ENCODE peak calls at places on chromosomes 13 and 19, in nine cellular contexts. Y, W, D, Z, S, X, L, R and C are unnamed samples.

GRCh38 chr19:16199275-16199932 is 1.7 kb downstream of the AP1M1 start:
- DNase-seq in Y (no peak), W (no peak), D (no peak), Z (no peak), S (no peak), X (no peak), L (no peak), R (no peak), C (no peak)

GRCh38 chr13:46571189-46571901 is 18.4 kb downstream of the LRCH1 start:
- DNase-seq in Y (no peak), W (no peak), D (peak; percentile 56), Z (no peak), S (no peak), X (no peak), L (peak; percentile 83), R (peak; percentile 29), C (no peak)

GRCh38 chr13:75050419-75051066 is 431.4 kb downstream of the TBC1D4 start:
- DNase-seq in Y (no peak), W (no peak), D (peak; percentile 41), Z (no peak), S (no peak), X (no peak), L (peak; percentile 86), R (peak; percentile 30), C (no peak)

GRCh38 chr19:3243851-3244700 is 19.6 kb downstream of the CELF5 start:
- DNase-seq in Y (peak; percentile 47), W (no peak), D (peak; percentile 68), Z (peak; percentile 37), S (peak; percentile 26), X (peak; percentile 15), L (peak; percentile 51), R (peak; percentile 68), C (no peak)

GRCh38 chr13:96527497-96527896 is 437.6 kb downstream of the HS6ST3 start:
- DNase-seq in Y (no peak), W (no peak), D (no peak), Z (no peak), S (no peak), X (no peak), L (no peak), R (peak; percentile 62), C (no peak)

GRCh38 chr19:35031072-35031881 is 1.0 kb downstream of the SCN1B start:
- DNase-seq in Y (peak; percentile 53), W (no peak), D (peak; percentile 42), Z (no peak), S (peak; percentile 78), X (no peak), L (peak; percentile 32), R (peak; percentile 89), C (peak; percentile 49)

GRCh38 chr13:52405369-52405766 is 604 bp downstream of the THSD1 start:
- DNase-seq in Y (no peak), W (no peak), D (no peak), Z (no peak), S (no peak), X (no peak), L (no peak), R (no peak), C (no peak)

GRCh38 chr19:33064778-33065550 is at the start of gene RHPN2:
- DNase-seq in Y (peak; percentile 74), W (no peak), D (peak; percentile 82), Z (peak; percentile 28), S (peak; percentile 52), X (peak; percentile 59), L (peak; percentile 66), R (peak; percentile 74), C (peak; percentile 54)

GRCh38 chr13:53206455-53206854 is 177.8 kb downstream of the OLFM4 start:
- DNase-seq in Y (no peak), W (no peak), D (no peak), Z (peak; percentile 1), S (no peak), X (no peak), L (no peak), R (peak; percentile 34), C (no peak)

GRCh38 chr19:14383898-14384669 is 2.8 kb downstream of the ADGRE5 start:
- DNase-seq in Y (no peak), W (no peak), D (peak; percentile 55), Z (peak; percentile 47), S (no peak), X (no peak), L (peak; percentile 62), R (peak; percentile 44), C (peak; percentile 53)

GRCh38 chr13:30713133-30713532 is 22.2 kb upstream of the ALOX5AP start:
- DNase-seq in Y (no peak), W (no peak), D (no peak), Z (no peak), S (peak; percentile 23), X (no peak), L (no peak), R (no peak), C (no peak)

GRCh38 chr13:87867426-87867825 is 196.3 kb downstream of the SLITRK5 start:
- DNase-seq in Y (no peak), W (no peak), D (no peak), Z (no peak), S (no peak), X (no peak), L (no peak), R (no peak), C (no peak)

GRCh38 chr19:14404322-14404721 is 14.8 kb downstream of the DDX39A start:
- DNase-seq in Y (no peak), W (no peak), D (no peak), Z (no peak), S (no peak), X (no peak), L (no peak), R (no peak), C (no peak)

GRCh38 chr13:76754414-76754813 is 131.8 kb downstream of the KCTD12 start:
- DNase-seq in Y (no peak), W (no peak), D (peak; percentile 92), Z (no peak), S (no peak), X (no peak), L (peak; percentile 40), R (no peak), C (peak; percentile 34)

GRCh38 chr13:42985312-42986175 is 6.5 kb downstream of the EPSTI1 start:
- DNase-seq in Y (no peak), W (no peak), D (peak; percentile 42), Z (no peak), S (no peak), X (no peak), L (no peak), R (no peak), C (peak; percentile 28)

DNA sequence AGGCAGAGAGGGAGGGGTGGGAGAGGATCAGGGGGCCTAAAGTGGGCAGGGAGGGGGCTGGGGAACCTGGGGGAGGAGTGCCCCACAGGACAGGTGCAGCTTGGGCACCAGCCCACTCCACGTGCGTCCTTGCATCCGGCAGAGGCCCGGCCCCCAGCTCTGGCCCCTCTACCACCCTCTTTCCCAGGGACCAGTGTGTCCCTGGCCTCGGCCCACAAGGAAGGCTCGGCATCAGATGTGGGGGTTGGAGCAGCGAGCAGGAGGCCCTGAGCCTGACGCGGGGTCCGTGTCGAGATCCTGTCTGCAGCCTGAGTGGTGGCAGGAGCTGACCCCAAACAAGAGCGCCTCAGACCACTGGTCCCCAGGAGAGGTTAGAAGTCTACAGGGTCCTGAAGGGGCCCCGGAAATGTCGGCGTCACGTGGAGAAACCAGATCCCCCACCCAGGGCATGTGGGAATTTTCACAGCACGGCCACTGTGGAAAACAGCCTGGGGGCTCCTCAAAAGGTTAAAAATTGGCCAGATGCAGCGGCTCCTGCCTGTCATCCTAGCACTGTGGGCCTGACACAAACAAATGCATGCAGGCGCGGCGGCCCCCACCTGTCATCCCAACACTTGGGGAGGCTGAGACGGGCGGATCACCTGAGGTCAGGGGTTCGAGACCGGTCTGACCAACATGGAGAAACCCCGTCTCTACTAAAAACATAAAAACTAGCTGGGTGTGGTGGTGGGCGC is 21.5 kb downstream of the SHC2 start:
- DNase-seq in Y (no peak), W (no peak), D (no peak), Z (no peak), S (no peak), X (no peak), L (no peak), R (no peak), C (no peak)
- H3K4me1 ChIP-seq in Y (no peaks in the 10 kb centered on the region), W (peaks cover 4% of the 10 kb centered on the region), D (no peaks in the 10 kb centered on the region), Z (no peaks in the 10 kb centered on the region), S (no peaks in the 10 kb centered on the region), X (no peaks in the 10 kb centered on the region), L (no peaks in the 10 kb centered on the region), R (no peaks in the 10 kb centered on the region), C (no peaks in the 10 kb centered on the region)

GRCh38 chr13:33351324-33351723 is 65.8 kb upstream of the STARD13 start:
- DNase-seq in Y (no peak), W (no peak), D (peak; percentile 69), Z (no peak), S (no peak), X (peak; percentile 27), L (peak; percentile 63), R (no peak), C (no peak)
- H3K27ac ChIP-seq in Y (no peak overlapping the region), W (no peak overlapping the region), D (no peak overlapping the region), Z (no peak overlapping the region), S (no peak overlapping the region), X (no peak overlapping the region), L (no peak overlapping the region), R (no peak overlapping the region), C (peak overlapping the region; percentile 94)

DNA sequence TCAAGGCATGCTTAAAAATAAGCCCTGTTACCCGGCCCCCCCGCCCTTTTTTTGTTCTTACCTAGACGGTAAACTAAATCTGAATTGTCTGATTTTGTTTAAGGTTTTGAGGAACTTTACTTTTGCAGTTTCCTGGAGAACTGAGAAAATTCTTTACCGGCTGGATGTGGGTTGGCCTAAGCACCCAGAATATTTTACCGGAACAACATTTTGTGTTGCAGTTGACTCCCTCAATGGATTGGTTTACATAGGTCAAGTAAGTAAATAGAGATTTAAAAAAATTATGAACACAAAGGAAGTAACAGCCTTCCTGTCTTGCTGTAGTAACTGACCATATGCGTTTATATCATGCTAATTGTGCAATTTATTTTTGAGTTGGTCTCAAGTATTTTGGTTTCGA is 777 bp downstream of the NHLRC3 start:
- DNase-seq in Y (no peak), W (no peak), D (no peak), Z (peak; percentile 25), S (no peak), X (no peak), L (no peak), R (no peak), C (no peak)
- H3K4me1 ChIP-seq in Y (peaks cover 24% of the 10 kb centered on the region), W (no peaks in the 10 kb centered on the region), D (peaks cover 25% of the 10 kb centered on the region), Z (peaks cover 26% of the 10 kb centered on the region), S (peaks cover 31% of the 10 kb centered on the region), X (no peaks in the 10 kb centered on the region), L (no peaks in the 10 kb centered on the region), R (peaks cover 6% of the 10 kb centered on the region), C (no peaks in the 10 kb centered on the region)

GRCh38 chr13:29551214-29551613 is 44.3 kb downstream of the SLC7A1 start:
- DNase-seq in Y (no peak), W (no peak), D (no peak), Z (no peak), S (no peak), X (no peak), L (no peak), R (no peak), C (no peak)

GRCh38 chr13:29550589-29550988 is 44.9 kb downstream of the SLC7A1 start:
- DNase-seq in Y (no peak), W (no peak), D (no peak), Z (no peak), S (no peak), X (no peak), L (peak; percentile 41), R (no peak), C (no peak)

GRCh38 chr13:29547135-29547534 is 48.4 kb downstream of the SLC7A1 start:
- DNase-seq in Y (no peak), W (no peak), D (peak; percentile 83), Z (no peak), S (no peak), X (no peak), L (peak; percentile 58), R (peak; percentile 44), C (no peak)

GRCh38 chr13:29546662-29547061 is 48.8 kb downstream of the SLC7A1 start:
- DNase-seq in Y (no peak), W (no peak), D (no peak), Z (no peak), S (no peak), X (no peak), L (no peak), R (no peak), C (no peak)

GRCh38 chr13:29548722-29549446 is 46.6 kb downstream of the SLC7A1 start:
- DNase-seq in Y (no peak), W (no peak), D (peak; percentile 26), Z (no peak), S (no peak), X (no peak), L (peak; percentile 94), R (peak; percentile 89), C (no peak)
- H3K27ac ChIP-seq in Y (peak overlapping the region; percentile 77), W (no peak overlapping the region), D (peak overlapping the region; percentile 53), Z (no peak overlapping the region), S (no peak overlapping the region), X (no peak overlapping the region), L (no peak overlapping the region), R (no peak overlapping the region), C (no peak overlapping the region)